ENCODE peak calls at places on chromosomes 12 and 14, in nine cellular contexts. Y, Z, H, X, K, Q, J, V and G are unnamed samples.
A peak's percentile ranks its signal among the peaks of the same experiment; 100 is the strongest.

GRCh38 chr12:113292091-113292490 is 42.8 kb downstream of the SLC8B1 start:
- DNase-seq in Y (peak; percentile 75), X (peak; percentile 34), H (no peak), Q (no peak), Z (peak; percentile 26), K (no peak), J (no peak), V (no peak), G (no peak)

GRCh38 chr12:92065018-92065499 is 80.6 kb downstream of the BTG1 start:
- DNase-seq in H (peak; percentile 59), Z (no peak), X (peak; percentile 41), Y (no peak), V (peak; percentile 53), J (peak; percentile 54), Q (no peak), K (no peak), G (no peak)

GRCh38 chr14:103329421-103330347 is 4.4 kb upstream of the EIF5 start:
- DNase-seq in Y (peak; percentile 83), V (peak; percentile 64), Q (no peak), J (no peak), K (no peak), X (no peak), H (peak; percentile 51), Z (no peak), G (peak; percentile 53)

GRCh38 chr12:62785941-62786559 is 148.9 kb downstream of the PPM1H start:
- DNase-seq in Y (peak; percentile 92), J (no peak), X (peak; percentile 94), V (no peak), Z (peak; percentile 90), K (peak; percentile 73), Q (no peak), H (no peak), G (no peak)

GRCh38 chr14:56952766-56953473 is 142.6 kb upstream of the OTX2 start:
- DNase-seq in V (no peak), X (no peak), J (no peak), Q (no peak), K (no peak), H (no peak), Y (no peak), Z (no peak), G (no peak)

GRCh38 chr14:104719343-104719742 is 4.7 kb upstream of the ADSS1 start:
- DNase-seq in V (no peak), Z (no peak), K (no peak), X (no peak), Y (no peak), J (no peak), H (no peak), Q (no peak), G (no peak)

GRCh38 chr12:53751336-53752191 is at the start of gene CISTR:
- DNase-seq in V (no peak), Y (no peak), Q (peak; percentile 52), K (no peak), H (no peak), X (no peak), J (no peak), Z (no peak), G (no peak)

GRCh38 chr14:24058260-24058950 is 6.6 kb downstream of the CARMIL3 start:
- DNase-seq in K (peak; percentile 66), Q (no peak), Y (peak; percentile 76), V (peak; percentile 89), X (peak; percentile 71), H (peak; percentile 90), J (peak; percentile 57), Z (no peak), G (peak; percentile 28)

GRCh38 chr12:66539451-66539850 is 139.4 kb downstream of the GRIP1 start:
- DNase-seq in K (no peak), J (no peak), X (no peak), Y (no peak), V (no peak), H (no peak), Z (no peak), Q (no peak), G (no peak)

GRCh38 chr12:122024132-122024785 is 2.6 kb downstream of the BCL7A start:
- DNase-seq in Q (no peak), J (no peak), V (peak; percentile 20), X (no peak), H (no peak), Z (no peak), K (no peak), Y (no peak), G (no peak)
- H3K4me3 ChIP-seq in Q (peak overlapping the region; percentile 78), J (peak overlapping the region; percentile 59), V (peak overlapping the region; percentile 81), X (no peak overlapping the region), H (no peak overlapping the region), Z (no peak overlapping the region), K (peak overlapping the region; percentile 51), Y (no peak overlapping the region), G (peak overlapping the region; percentile 66)

DNA sequence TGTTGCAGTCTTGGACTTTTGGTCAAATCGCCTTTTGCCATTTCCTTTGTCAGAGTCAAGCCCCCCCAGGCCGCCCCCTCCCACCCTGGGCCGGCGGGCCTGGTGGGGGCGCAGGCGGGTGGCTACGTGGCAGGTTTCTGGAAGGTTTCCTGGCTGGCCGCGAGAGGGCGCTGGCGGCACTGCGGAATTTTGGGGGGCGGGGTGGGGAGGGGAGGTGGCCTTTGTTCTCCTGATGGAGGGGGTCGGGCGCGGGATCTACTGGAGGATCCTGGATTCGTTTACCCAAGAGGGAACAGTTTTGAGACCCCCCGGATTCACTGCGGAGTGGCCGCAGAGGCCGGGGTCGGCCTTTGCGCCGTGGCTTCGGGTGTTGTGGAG is 1.2 kb downstream of the MEG3 start:
- DNase-seq in H (no peak), J (no peak), X (no peak), K (no peak), V (no peak), Q (peak; percentile 70), Z (no peak), Y (peak; percentile 39), G (no peak)
- TF ChIP-seq CTCF in H (no peak), J (no peak), X (peak; percentile 55), K (peak; percentile 54), V (no peak), Q (peak; percentile 49), Z (peak; percentile 77), Y (peak; percentile 46), G (peak; percentile 49)

GRCh38 chr12:76013603-76014002 is 18.0 kb downstream of the PHLDA1 start:
- DNase-seq in V (no peak), X (no peak), Y (no peak), K (no peak), J (no peak), Q (no peak), H (no peak), Z (no peak), G (no peak)
- H3K4me3 ChIP-seq in V (no peak overlapping the region), X (no peak overlapping the region), Y (no peak overlapping the region), K (no peak overlapping the region), J (no peak overlapping the region), Q (no peak overlapping the region), H (no peak overlapping the region), Z (no peak overlapping the region), G (no peak overlapping the region)

GRCh38 chr12:103382736-103383346 is 112.9 kb downstream of the C12orf42 start:
- DNase-seq in V (no peak), Q (no peak), H (no peak), K (no peak), J (no peak), X (no peak), Z (no peak), Y (no peak), G (no peak)
- TF ChIP-seq CTCF in V (no peak), Q (no peak), H (no peak), K (no peak), J (no peak), X (no peak), Z (no peak), Y (no peak), G (no peak)

GRCh38 chr12:116347265-116347664 is 69.8 kb upstream of the MED13L start:
- DNase-seq in K (no peak), Z (no peak), Y (no peak), J (no peak), H (no peak), Q (no peak), V (no peak), X (no peak), G (no peak)

GRCh38 chr12:116343331-116343884 is 65.9 kb upstream of the MED13L start:
- DNase-seq in V (no peak), Z (no peak), K (no peak), Y (no peak), J (no peak), H (no peak), X (no peak), Q (no peak), G (no peak)

GRCh38 chr12:116346222-116346621 is 68.7 kb upstream of the MED13L start:
- DNase-seq in Q (peak; percentile 42), V (peak; percentile 18), X (peak; percentile 33), Y (peak; percentile 73), K (peak; percentile 5), H (no peak), J (no peak), Z (no peak), G (no peak)

GRCh38 chr12:116352315-116352835 is 74.9 kb upstream of the MED13L start:
- DNase-seq in Y (no peak), Z (no peak), H (no peak), J (no peak), X (no peak), K (no peak), Q (no peak), V (no peak), G (no peak)

DNA sequence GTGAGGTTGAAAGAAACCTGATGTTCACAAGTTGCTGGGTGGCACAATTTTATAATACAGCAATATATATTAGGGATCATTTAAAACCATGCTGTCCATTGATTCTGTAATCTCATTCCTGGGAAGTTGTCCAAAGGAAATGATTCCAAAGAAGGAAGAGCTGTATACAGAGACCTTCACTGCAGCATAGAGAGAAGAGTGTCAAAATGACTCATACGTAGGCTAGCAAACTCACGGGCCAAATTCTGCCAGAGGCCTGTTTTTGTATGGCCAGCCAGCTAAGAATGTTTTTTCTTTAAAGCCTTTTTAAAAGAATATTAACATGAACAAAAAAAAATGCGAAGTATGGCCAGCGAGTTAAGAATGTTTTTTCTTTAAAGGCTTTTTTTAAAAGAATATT is 69.3 kb upstream of the MED13L start:
- DNase-seq in X (peak; percentile 87), V (no peak), J (no peak), Q (peak; percentile 30), H (no peak), Y (peak; percentile 92), K (peak; percentile 78), Z (peak; percentile 58), G (peak; percentile 35)
- H3K4me3 ChIP-seq in X (no peak overlapping the region), V (no peak overlapping the region), J (no peak overlapping the region), Q (no peak overlapping the region), H (no peak overlapping the region), Y (no peak overlapping the region), K (no peak overlapping the region), Z (no peak overlapping the region), G (no peak overlapping the region)

DNA sequence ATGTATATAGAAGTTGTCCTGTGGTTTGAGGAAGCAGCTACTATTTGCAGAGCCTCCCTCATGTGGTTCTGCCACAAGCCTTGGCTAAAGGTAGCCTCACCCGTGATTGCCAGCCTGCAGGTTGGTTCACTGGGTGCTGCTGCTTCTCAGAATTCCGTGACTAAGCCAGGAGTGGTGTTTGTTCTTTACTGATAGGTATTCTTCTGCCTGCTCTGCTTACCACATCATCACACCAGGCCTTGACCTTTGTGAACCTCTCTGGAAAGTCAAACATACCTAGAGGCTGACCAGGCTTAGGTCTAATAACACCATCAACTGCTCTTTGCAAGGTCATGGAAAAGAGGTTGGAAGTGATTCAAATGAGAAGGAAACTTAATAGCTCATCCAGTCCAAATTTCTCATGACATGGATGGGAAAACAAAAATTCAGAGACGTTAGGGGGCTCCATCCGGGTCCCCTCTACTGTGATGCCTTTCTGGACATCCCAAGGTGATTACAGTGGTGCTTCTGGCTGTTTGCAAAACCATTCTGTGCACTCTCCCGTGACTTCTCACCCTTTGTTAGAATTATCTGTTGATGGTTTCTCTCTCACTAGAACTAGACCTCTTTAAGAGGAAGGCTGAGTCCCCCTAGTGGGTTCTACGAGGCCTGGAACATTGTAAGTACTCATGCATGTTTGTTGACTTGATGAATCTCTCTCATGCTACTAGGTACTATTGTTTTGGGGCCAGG is 8.5 kb upstream of the SOCS2 start:
- DNase-seq in K (no peak), J (no peak), Z (no peak), X (peak; percentile 11), Y (peak; percentile 47), V (peak; percentile 100), H (no peak), Q (no peak), G (no peak)
- TF ChIP-seq CTCF in K (peak; percentile 65), J (no peak), Z (peak; percentile 37), X (peak; percentile 47), Y (peak; percentile 40), V (peak; percentile 46), H (no peak), Q (no peak), G (peak; percentile 36)